ENCODE peak calls at places on chromosomes 12 and 14, in four cellular contexts. One of them, this sample, is unnamed.

GRCh38 chr12:28780096-28780495 is 369.0 kb upstream of the FAR2 start:
- DNase-seq in GM12878: no peak
- DNase-seq in HepG2: peak
- DNase-seq in K562: no peak
- DNase-seq in this sample: no peak

GRCh38 chr12:12983420-12984035 is 16.5 kb downstream of the HEBP1 start:
- DNase-seq in HepG2: peak
- DNase-seq in K562: peak
- DNase-seq in GM12878: no peak
- DNase-seq in this sample: no peak

GRCh38 chr12:50017653-50018052 is 7.6 kb downstream of the RACGAP1 start:
- DNase-seq in HepG2: no peak
- DNase-seq in GM12878: no peak
- DNase-seq in K562: no peak
- DNase-seq in this sample: no peak

GRCh38 chr12:47302111-47302597 is 222.4 kb upstream of the AMIGO2 start:
- DNase-seq in GM12878: no peak
- DNase-seq in HepG2: no peak
- DNase-seq in K562: no peak
- DNase-seq in this sample: no peak

GRCh38 chr12:48029811-48030650 is 25.8 kb upstream of the COL2A1 start:
- DNase-seq in K562: no peak
- DNase-seq in GM12878: no peak
- DNase-seq in HepG2: no peak
- DNase-seq in this sample: no peak

GRCh38 chr12:14256555-14257169 is 108.8 kb upstream of the ATF7IP start:
- DNase-seq in HepG2: peak
- DNase-seq in K562: peak
- DNase-seq in GM12878: no peak
- DNase-seq in this sample: peak

GRCh38 chr12:63440063-63440462 is 228.2 kb downstream of the DPY19L2 start:
- DNase-seq in K562: no peak
- DNase-seq in HepG2: no peak
- DNase-seq in GM12878: no peak
- DNase-seq in this sample: no peak

GRCh38 chr14:72236629-72237028 is 304.4 kb downstream of the RGS6 start:
- DNase-seq in GM12878: no peak
- DNase-seq in HepG2: no peak
- DNase-seq in K562: no peak
- DNase-seq in this sample: peak

GRCh38 chr12:68224613-68225285 is 861 bp downstream of the IL26 start:
- DNase-seq in GM12878: no peak
- DNase-seq in K562: no peak
- DNase-seq in HepG2: no peak
- DNase-seq in this sample: no peak

GRCh38 chr12:41190360-41190759 is 2.2 kb downstream of the PDZRN4 start:
- DNase-seq in GM12878: no peak
- DNase-seq in HepG2: peak
- DNase-seq in K562: no peak
- DNase-seq in this sample: no peak

GRCh38 chr14:75059642-75060041 is 4.2 kb downstream of the ACYP1 start:
- DNase-seq in HepG2: no peak
- DNase-seq in GM12878: no peak
- DNase-seq in K562: no peak
- DNase-seq in this sample: no peak

GRCh38 chr12:52259850-52260249 is 14.6 kb upstream of the KRT86 start:
- DNase-seq in GM12878: no peak
- DNase-seq in HepG2: no peak
- DNase-seq in K562: no peak
- DNase-seq in this sample: no peak

GRCh38 chr12:52249511-52250047 is 16.5 kb downstream of the KRT7 start:
- DNase-seq in GM12878: no peak
- DNase-seq in HepG2: no peak
- DNase-seq in K562: no peak
- DNase-seq in this sample: no peak

GRCh38 chr12:16008442-16008841 is 97.3 kb downstream of the DERA start:
- DNase-seq in K562: no peak
- DNase-seq in GM12878: no peak
- DNase-seq in HepG2: no peak
- DNase-seq in this sample: no peak

GRCh38 chr12:55997535-55997859 is 421 bp downstream of the SUOX start:
- DNase-seq in GM12878: no peak
- DNase-seq in K562: no peak
- DNase-seq in HepG2: no peak
- DNase-seq in this sample: no peak

GRCh38 chr12:49632401-49632800 is 9.0 kb downstream of the PRPF40B start:
- DNase-seq in HepG2: no peak
- DNase-seq in K562: no peak
- DNase-seq in GM12878: no peak
- DNase-seq in this sample: no peak

GRCh38 chr14:93884950-93885349 is 42.2 kb upstream of the FAM181A start:
- DNase-seq in K562: no peak
- DNase-seq in HepG2: no peak
- DNase-seq in GM12878: no peak
- DNase-seq in this sample: no peak

GRCh38 chr14:74290415-74290814 is 12.3 kb downstream of the ABCD4 start:
- DNase-seq in K562: peak
- DNase-seq in HepG2: no peak
- DNase-seq in GM12878: no peak
- DNase-seq in this sample: peak

GRCh38 chr14:23071244-23071974 is 14.1 kb upstream of the CDH24 start:
- DNase-seq in HepG2: peak
- DNase-seq in K562: peak
- DNase-seq in GM12878: peak
- DNase-seq in this sample: peak

DNA sequence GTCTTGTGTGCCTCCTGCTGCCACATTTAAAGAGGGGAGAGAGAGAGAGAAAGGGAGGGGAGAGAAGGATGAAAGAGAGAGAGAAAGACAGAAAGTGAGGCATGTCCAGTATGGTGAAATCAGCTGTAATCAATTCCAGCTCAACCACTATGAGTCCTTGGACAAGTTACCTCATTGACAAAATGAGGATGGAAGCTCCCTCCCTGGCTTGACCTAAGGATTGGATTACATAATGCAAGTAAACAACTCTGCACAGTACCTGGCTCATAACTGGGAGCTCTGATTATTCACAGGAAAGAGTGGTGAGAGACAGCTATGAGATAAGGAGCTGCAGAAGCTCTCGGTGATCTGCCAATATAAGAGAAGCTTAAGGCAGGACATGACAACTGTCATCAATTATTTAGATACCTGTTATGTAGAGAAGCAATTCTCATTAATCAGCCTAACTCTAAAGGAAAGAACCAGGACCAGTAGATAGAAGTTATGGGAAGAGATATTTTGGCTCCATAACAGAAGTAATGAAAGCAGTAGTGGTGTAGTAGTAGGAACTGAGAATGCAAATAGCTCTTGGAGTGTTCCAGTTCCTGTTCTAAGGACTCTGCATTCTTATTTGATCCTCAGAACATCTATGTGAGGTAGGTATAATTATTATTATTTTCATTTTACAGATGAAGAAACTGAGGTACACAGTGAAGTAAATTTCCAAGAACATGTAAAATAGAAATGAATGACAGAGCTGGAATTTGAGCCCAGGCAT is 791.6 kb downstream of the DIO2 start:
- DNase-seq in GM12878: no peak
- DNase-seq in K562: no peak
- DNase-seq in HepG2: no peak
- DNase-seq in this sample: no peak
- TF ChIP-seq TCF7 in GM12878: no peak
- TF ChIP-seq TCF7 in K562: no peak
- TF ChIP-seq TCF7 in HepG2: no peak
- TF ChIP-seq TCF7 in this sample: no peak

DNA sequence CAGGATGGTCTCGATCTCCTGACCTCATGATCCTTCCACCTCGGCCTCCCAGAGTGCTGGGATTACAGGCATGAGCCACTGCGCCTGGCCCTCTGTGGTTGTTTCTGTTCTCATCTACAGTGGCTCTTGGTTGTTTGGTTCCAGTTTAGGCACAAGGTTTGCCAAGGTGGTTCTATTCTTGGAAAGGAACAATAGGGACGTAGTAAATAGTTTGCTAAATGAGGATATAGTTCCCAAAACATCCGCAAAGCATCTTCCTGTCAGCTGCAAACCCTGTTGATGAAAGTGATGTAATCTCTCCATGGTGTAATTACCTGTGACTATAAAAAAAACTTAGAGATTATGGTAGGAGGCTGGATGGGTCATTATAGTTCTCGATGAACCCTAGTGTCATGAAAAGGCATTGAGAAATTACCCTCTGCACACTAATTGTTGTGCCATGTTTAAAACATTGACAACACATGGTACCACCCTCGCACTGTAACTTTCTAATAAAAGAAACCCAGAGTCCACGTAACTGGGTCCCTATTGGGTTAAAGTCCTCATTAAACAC is 52.9 kb downstream of the SUSD6 start:
- DNase-seq in K562: no peak
- DNase-seq in GM12878: no peak
- DNase-seq in HepG2: no peak
- DNase-seq in this sample: no peak
- TF ChIP-seq CREM in K562: no peak
- TF ChIP-seq CREM in GM12878: no peak
- TF ChIP-seq CREM in HepG2: no peak
- TF ChIP-seq CREM in this sample: no peak

DNA sequence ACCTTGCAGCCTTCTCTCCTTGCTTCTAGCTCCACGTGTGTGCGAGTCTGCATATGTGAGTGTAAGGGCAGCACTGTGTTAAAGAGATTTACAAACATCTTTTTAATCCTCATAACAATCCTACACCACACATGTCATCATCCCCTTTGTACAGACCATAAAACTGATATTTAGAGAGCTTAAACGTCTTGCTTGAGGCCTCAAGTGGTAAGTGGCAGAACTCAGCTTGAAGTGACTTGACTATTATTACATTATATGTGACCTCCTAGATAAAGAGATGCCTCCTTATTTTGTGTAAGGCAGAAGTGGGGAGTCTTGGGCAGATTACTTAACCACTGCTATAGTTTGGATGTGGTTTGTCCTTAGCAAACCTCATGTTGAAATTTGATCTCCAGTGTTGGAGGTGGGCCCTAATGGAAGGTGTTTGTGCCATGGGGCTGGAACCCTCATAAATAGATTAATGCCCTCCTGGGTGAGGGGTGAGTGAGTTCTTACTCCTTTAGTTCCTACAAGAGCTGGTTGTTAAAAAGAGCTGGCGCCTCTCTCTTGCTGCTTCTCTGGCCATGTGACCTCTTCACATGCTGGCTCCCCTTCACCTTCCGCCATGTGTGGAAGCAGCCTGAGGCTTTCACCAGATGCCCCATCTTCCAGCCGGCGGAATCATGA is 37.4 kb downstream of the RCOR1 start:
- DNase-seq in K562: no peak
- DNase-seq in GM12878: no peak
- DNase-seq in HepG2: no peak
- DNase-seq in this sample: no peak
- TF ChIP-seq TCF7 in K562: no peak
- TF ChIP-seq TCF7 in GM12878: no peak
- TF ChIP-seq TCF7 in HepG2: no peak
- TF ChIP-seq TCF7 in this sample: no peak

GRCh38 chr14:96269359-96269710 is 13.3 kb downstream of the BDKRB1 start:
- DNase-seq in HepG2: no peak
- DNase-seq in K562: no peak
- DNase-seq in GM12878: no peak
- DNase-seq in this sample: no peak

GRCh38 chr14:96267916-96268315 is 11.9 kb downstream of the BDKRB1 start:
- DNase-seq in HepG2: no peak
- DNase-seq in K562: no peak
- DNase-seq in GM12878: no peak
- DNase-seq in this sample: no peak

GRCh38 chr14:96265387-96265786 is 9.4 kb downstream of the BDKRB1 start:
- DNase-seq in K562: no peak
- DNase-seq in HepG2: no peak
- DNase-seq in GM12878: no peak
- DNase-seq in this sample: no peak

GRCh38 chr14:96268426-96269358 is 12.7 kb downstream of the BDKRB1 start:
- DNase-seq in HepG2: no peak
- DNase-seq in K562: no peak
- DNase-seq in GM12878: no peak
- DNase-seq in this sample: no peak

GRCh38 chr14:96267336-96267735 is 11.3 kb downstream of the BDKRB1 start:
- DNase-seq in K562: no peak
- DNase-seq in GM12878: no peak
- DNase-seq in HepG2: no peak
- DNase-seq in this sample: no peak
- TF ChIP-seq CREM in K562: no peak
- TF ChIP-seq CREM in GM12878: no peak
- TF ChIP-seq CREM in HepG2: no peak
- TF ChIP-seq CREM in this sample: no peak

DNA sequence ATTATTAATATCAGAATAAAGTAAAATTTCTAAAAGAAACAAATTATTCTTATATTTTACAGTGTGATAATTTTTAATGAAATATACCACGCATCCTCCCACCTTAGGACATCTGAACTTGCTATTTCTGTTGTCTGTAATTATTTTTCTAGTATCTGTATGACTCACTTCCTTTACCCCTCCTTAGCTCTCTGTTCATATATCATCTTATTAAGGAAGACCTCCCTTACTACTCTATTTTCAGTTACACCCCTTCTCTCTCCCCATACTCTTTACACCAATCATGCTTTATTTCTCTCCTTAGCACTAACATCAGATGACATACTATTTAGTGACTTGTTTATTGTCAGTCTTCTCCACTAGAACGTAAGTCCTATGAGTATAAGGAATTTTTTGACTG is 34.2 kb upstream of the C12orf50 start:
- DNase-seq in K562: no peak
- DNase-seq in GM12878: no peak
- DNase-seq in HepG2: no peak
- DNase-seq in this sample: no peak
- TF ChIP-seq TCF7 in K562: no peak
- TF ChIP-seq TCF7 in GM12878: no peak
- TF ChIP-seq TCF7 in HepG2: no peak
- TF ChIP-seq TCF7 in this sample: no peak

GRCh38 chr14:102419716-102420115 is 57.0 kb downstream of the TECPR2 start:
- DNase-seq in K562: no peak
- DNase-seq in GM12878: no peak
- DNase-seq in HepG2: no peak
- DNase-seq in this sample: no peak
- TF ChIP-seq CREM in K562: no peak
- TF ChIP-seq CREM in GM12878: no peak
- TF ChIP-seq CREM in HepG2: no peak
- TF ChIP-seq CREM in this sample: no peak

GRCh38 chr12:69415471-69416275 is 54.5 kb upstream of the FRS2 start:
- DNase-seq in HepG2: peak
- DNase-seq in K562: no peak
- DNase-seq in GM12878: no peak
- DNase-seq in this sample: peak
- TF ChIP-seq TCF7 in HepG2: no peak
- TF ChIP-seq TCF7 in K562: no peak
- TF ChIP-seq TCF7 in GM12878: no peak
- TF ChIP-seq TCF7 in this sample: no peak

GRCh38 chr14:36390718-36391117 is 70.3 kb upstream of the MBIP start:
- DNase-seq in HepG2: no peak
- DNase-seq in K562: no peak
- DNase-seq in GM12878: no peak
- DNase-seq in this sample: no peak
- TF ChIP-seq CREM in HepG2: no peak
- TF ChIP-seq CREM in K562: no peak
- TF ChIP-seq CREM in GM12878: no peak
- TF ChIP-seq CREM in this sample: no peak

This sample was measured in WTC11.